ENCODE peak calls at places on chromosomes 13 and 19, in five cellular contexts. P is H1, Q is HCT116, X is HepG2, B is GM12878. O is an unnamed sample.

GRCh38 chr19:10333758-10334339 is 520 bp upstream of the RAVER1 start:
- DNase-seq in P (no peak), Q (no peak), X (no peak), B (no peak), O (no peak)

GRCh38 chr19:30132312-30133075 is 190.5 kb downstream of the URI1 start:
- DNase-seq in P (no peak), Q (no peak), X (no peak), B (no peak), O (no peak)

GRCh38 chr13:105991622-105992254 is 543.7 kb downstream of the EFNB2 start:
- DNase-seq in P (no peak), Q (no peak), X (no peak), B (no peak), O (no peak)

GRCh38 chr13:33793726-33794125 is 24.2 kb upstream of the RFC3 start:
- DNase-seq in P (no peak), Q (no peak), X (no peak), B (no peak), O (no peak)

GRCh38 chr13:114124921-114125320 is 7.5 kb downstream of the RASA3 start:
- DNase-seq in P (no peak), Q (no peak), X (no peak), B (no peak), O (no peak)

GRCh38 chr19:34666200-34666957 is 10.6 kb downstream of the SCGB2B2 start:
- DNase-seq in P (no peak), Q (no peak), X (no peak), B (no peak), O (no peak)

GRCh38 chr13:66835040-66835628 is 395.0 kb downstream of the PCDH9 start:
- DNase-seq in P (no peak), Q (no peak), X (peak; percentile 24), B (no peak), O (peak; percentile 82)

GRCh38 chr13:23771966-23772365 is 117.2 kb downstream of the MIPEP start:
- DNase-seq in P (no peak), Q (no peak), X (no peak), B (no peak), O (no peak)

GRCh38 chr19:49362926-49363264 is 679 bp upstream of the TEAD2 start:
- DNase-seq in P (no peak), Q (no peak), X (peak; percentile 24), B (no peak), O (no peak)

GRCh38 chr13:99468971-99469545 is 32.2 kb upstream of the TM9SF2 start:
- DNase-seq in P (no peak), Q (no peak), X (no peak), B (no peak), O (peak; percentile 12)

GRCh38 chr19:53991224-53992113 is at the start of gene CACNG6:
- DNase-seq in P (no peak), Q (no peak), X (no peak), B (no peak), O (peak; percentile 20)

GRCh38 chr13:98019186-98019585 is 65.7 kb downstream of the IPO5 start:
- DNase-seq in P (no peak), Q (no peak), X (no peak), B (no peak), O (no peak)

GRCh38 chr13:73168226-73168992 is 109.6 kb downstream of the KLF5 start:
- DNase-seq in P (no peak), Q (no peak), X (no peak), B (no peak), O (no peak)

GRCh38 chr13:100646030-100646673 is 28.4 kb downstream of the TMTC4 start:
- DNase-seq in P (no peak), Q (peak; percentile 15), X (peak; percentile 28), B (no peak), O (peak; percentile 7)

GRCh38 chr13:42968906-42969305 is 23.1 kb downstream of the EPSTI1 start:
- DNase-seq in P (no peak), Q (no peak), X (no peak), B (no peak), O (no peak)

GRCh38 chr13:42969558-42970172 is 22.4 kb downstream of the EPSTI1 start:
- DNase-seq in P (no peak), Q (peak; percentile 42), X (peak; percentile 63), B (no peak), O (peak; percentile 66)

GRCh38 chr13:42971670-42972355 is 20.2 kb downstream of the EPSTI1 start:
- DNase-seq in P (no peak), Q (no peak), X (no peak), B (no peak), O (no peak)

GRCh38 chr13:42973581-42973980 is 18.5 kb downstream of the EPSTI1 start:
- DNase-seq in P (no peak), Q (no peak), X (no peak), B (no peak), O (no peak)

DNA sequence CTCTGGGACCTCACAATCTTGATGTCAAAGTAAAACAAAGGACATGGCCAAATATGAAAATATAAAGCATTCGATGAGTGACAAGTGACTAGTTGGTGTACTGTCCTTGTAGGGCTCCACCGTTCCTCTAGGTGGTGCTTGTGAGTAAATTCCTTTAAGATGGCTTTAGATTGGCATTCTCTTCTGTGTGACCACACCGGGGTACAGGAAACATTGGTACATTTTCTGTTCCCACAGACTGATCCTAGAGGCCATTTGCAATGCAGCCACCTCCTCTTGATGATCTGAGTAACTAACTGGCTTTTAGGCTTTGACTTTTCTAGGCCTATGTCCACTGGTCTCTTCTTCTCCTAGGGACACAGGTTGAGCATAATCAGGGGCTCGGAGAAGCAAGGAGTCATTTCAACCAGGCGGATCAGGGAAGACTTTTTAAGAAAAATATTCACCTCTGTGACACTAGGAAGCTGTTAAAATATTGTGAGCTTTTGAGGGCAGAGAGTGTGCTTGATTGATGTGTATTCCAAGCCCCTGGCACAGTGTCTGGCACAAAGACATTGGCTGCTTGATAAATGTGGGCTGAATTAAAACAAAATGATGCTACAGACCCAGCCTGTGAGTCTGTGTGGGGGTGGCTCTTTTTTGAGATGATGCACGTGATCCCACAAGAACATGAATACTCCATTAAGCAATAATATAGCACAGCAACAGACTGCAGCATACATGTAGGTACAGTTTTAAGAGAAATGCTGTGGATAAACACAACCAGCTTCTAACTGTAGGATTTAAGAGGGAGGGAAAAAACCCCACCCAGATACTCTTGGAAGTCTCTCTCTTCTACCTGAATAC is 21.0 kb downstream of the EPSTI1 start:
- DNase-seq in P (no peak), Q (peak; percentile 61), X (peak; percentile 53), B (no peak), O (peak; percentile 24)
- TF ChIP-seq YY1 in P (peak; percentile 48), Q (no peak), X (no peak), B (peak; percentile 46), O (no peak)

GRCh38 chr13:110625771-110626321 is 10.5 kb downstream of the NAXD start:
- DNase-seq in P (no peak), Q (no peak), X (no peak), B (no peak), O (no peak)
- TF ChIP-seq ATF3 in P (no peak), Q (no peak), X (no peak), B (no peak), O (no peak)

GRCh38 chr13:50844181-50844875 is 836 bp upstream of the DLEU7 start:
- DNase-seq in P (no peak), Q (no peak), X (no peak), B (no peak), O (no peak)

GRCh38 chr13:50847501-50847900 is 4.0 kb upstream of the DLEU7 start:
- DNase-seq in P (no peak), Q (no peak), X (no peak), B (no peak), O (no peak)

GRCh38 chr13:50843256-50844043 is at the start of gene DLEU7:
- DNase-seq in P (no peak), Q (no peak), X (no peak), B (no peak), O (no peak)

GRCh38 chr13:50846861-50847475 is 3.5 kb upstream of the DLEU7 start:
- DNase-seq in P (no peak), Q (no peak), X (no peak), B (no peak), O (no peak)

GRCh38 chr13:50845211-50845610 is 1.7 kb upstream of the DLEU7 start:
- DNase-seq in P (no peak), Q (no peak), X (no peak), B (no peak), O (no peak)
- TF ChIP-seq YY1 in P (no peak), Q (no peak), X (no peak), B (no peak), O (no peak)

GRCh38 chr13:30371649-30372265 is 50.5 kb upstream of the UBE2L5 start:
- DNase-seq in P (no peak), Q (peak; percentile 21), X (peak; percentile 35), B (peak; percentile 96), O (no peak)
- TF ChIP-seq ATF3 in P (no peak), Q (no peak), X (no peak), B (peak; percentile 52), O (no peak)

GRCh38 chr19:44741841-44742352 is 6.6 kb upstream of the BCL3 start:
- DNase-seq in P (no peak), Q (peak; percentile 98), X (peak; percentile 78), B (no peak), O (peak; percentile 56)

GRCh38 chr19:44740351-44740824 is 8.1 kb upstream of the BCL3 start:
- DNase-seq in P (no peak), Q (peak; percentile 21), X (peak; percentile 83), B (no peak), O (peak; percentile 56)

GRCh38 chr19:44738603-44739585 is 9.6 kb upstream of the BCL3 start:
- DNase-seq in P (no peak), Q (no peak), X (peak; percentile 62), B (no peak), O (no peak)

GRCh38 chr19:44738161-44738535 is 10.4 kb upstream of the BCL3 start:
- DNase-seq in P (no peak), Q (no peak), X (no peak), B (no peak), O (no peak)

GRCh38 chr19:44741258-44741731 is 7.2 kb upstream of the BCL3 start:
- DNase-seq in P (no peak), Q (peak; percentile 33), X (no peak), B (no peak), O (no peak)
- TF ChIP-seq YY1 in P (no peak), Q (no peak), X (no peak), B (no peak), O (no peak)

GRCh38 chr19:3370728-3371591 is 4.6 kb downstream of the NFIC start:
- DNase-seq in P (no peak), Q (no peak), X (no peak), B (no peak), O (no peak)
- TF ChIP-seq ATF3 in P (no peak), Q (no peak), X (no peak), B (no peak), O (no peak)

O was measured in K562.